ENCODE peak calls at places on chromosomes 2 and 18, in seven cellular contexts. N is suprapubic skin, P is heart left ventricle, T is esophagus muscularis mucosa, X is adrenal gland, K is uterus, V is upper lobe of left lung. D is an unnamed sample.

GRCh38 chr18:58119819-58120218 is 75.8 kb downstream of the NEDD4L start:
- DNase-seq in T (no peak), X (no peak), K (no peak), N (no peak), P (no peak), V (no peak), D (no peak)

GRCh38 chr2:184532541-184532940 is 65.8 kb upstream of the ZNF804A start:
- DNase-seq in P (no peak), V (no peak), X (no peak), T (no peak), N (no peak), K (no peak), D (no peak)

GRCh38 chr2:98805412-98806265 is 74.7 kb upstream of the MGAT4A start:
- DNase-seq in T (peak; percentile 87), P (no peak), X (peak; percentile 32), V (peak; percentile 85), K (no peak), N (peak; percentile 70), D (no peak)

GRCh38 chr2:23659328-23659727 is 267.6 kb downstream of the ATAD2B start:
- DNase-seq in X (no peak), T (no peak), K (no peak), P (no peak), V (no peak), N (no peak), D (no peak)

GRCh38 chr18:29361843-29362242 is 1184.9 kb upstream of the CDH2 start:
- DNase-seq in K (no peak), N (no peak), X (no peak), P (no peak), V (no peak), T (no peak), D (no peak)

GRCh38 chr2:231687133-231687852 is 21.0 kb upstream of the PTMA start:
- DNase-seq in P (peak; percentile 62), T (no peak), X (peak; percentile 63), K (peak; percentile 58), V (peak; percentile 77), N (no peak), D (no peak)

GRCh38 chr2:239189711-239190131 is 211.1 kb downstream of the HDAC4 start:
- DNase-seq in V (peak; percentile 16), P (no peak), K (no peak), N (peak; percentile 70), X (peak; percentile 0), T (no peak), D (no peak)

GRCh38 chr2:112640800-112641675 is 4.7 kb upstream of the SLC20A1 start:
- DNase-seq in V (peak; percentile 39), P (peak; percentile 46), K (no peak), X (no peak), T (no peak), N (peak; percentile 44), D (no peak)

DNA sequence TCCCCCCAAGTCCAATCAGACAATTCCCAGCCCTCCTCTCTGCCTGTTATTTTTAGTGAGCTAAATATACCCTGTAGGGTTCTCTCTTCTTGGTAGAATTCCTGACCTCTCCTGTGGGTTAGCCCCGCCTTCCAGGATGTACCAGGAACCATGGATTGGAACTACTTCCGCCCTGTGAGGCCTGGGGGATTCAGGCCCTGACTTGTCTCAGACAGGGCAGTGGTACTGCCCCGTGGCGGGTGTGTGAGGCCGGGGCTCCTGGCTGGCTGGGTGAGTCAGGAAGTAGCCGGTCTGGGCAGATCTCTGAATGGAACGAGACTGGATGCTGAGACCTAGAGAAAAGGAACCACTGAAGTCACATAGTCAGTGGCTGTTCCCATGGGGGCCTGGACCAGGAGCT is 50.5 kb downstream of the DYSF start:
- DNase-seq in T (no peak), X (peak; percentile 50), P (peak; percentile 78), N (no peak), V (no peak), K (no peak), D (no peak)
- H3K36me3 ChIP-seq in T (peaks cover 8% of the 10 kb centered on the region), X (no peaks in the 10 kb centered on the region), P (no peaks in the 10 kb centered on the region), N (no peaks in the 10 kb centered on the region), V (no peaks in the 10 kb centered on the region), K (no peaks in the 10 kb centered on the region), D (no peaks in the 10 kb centered on the region)

DNA sequence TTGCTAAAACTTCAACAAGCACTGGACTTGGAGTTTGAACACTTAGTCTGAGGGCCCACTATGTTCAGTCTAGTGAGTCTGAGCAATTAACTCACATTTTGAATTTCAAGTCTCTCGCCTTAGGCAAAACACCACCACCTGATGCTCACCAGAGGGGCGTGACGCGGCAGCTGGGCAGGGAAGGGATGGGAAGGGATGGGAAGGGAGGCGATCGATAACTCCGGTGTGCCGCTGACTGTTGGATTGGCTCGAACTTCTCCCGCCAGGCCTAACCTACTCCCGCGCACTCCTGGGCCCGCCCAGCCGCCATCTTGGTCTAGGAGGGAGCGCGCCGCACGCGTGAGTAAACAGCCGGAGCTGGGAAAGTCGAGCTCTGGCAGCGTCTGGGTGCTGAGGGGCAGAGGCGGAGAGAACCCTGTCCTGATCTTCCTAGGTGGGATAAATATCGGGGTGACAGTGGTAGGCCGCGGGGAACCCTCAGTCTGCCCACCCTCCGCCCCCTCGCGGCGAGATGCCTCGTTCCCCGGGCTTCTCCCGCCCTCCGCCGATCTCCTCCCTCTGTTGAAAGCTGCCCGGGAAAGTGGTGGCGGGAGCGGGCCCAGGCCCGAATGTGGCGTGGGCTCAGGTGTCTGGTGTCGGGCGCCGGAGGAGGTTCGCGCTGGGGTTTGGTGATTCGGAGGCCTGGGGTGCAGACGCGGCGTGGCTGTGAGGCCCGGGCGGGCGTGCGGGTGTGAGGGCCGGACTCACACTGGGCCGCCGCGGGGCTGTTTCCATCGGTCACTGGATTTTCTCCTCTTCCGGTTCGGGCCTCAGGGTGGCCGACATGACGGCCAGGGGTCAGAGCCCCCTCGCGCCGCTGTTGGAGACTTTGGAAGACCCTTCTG is at the start of gene RIF1:
- DNase-seq in N (peak; percentile 94), P (peak; percentile 88), T (peak; percentile 96), X (peak; percentile 89), V (peak; percentile 88), K (peak; percentile 86), D (peak; percentile 37)
- TF ChIP-seq POLR2A in N (peak; percentile 28), P (no peak), T (no peak), X (peak; percentile 27), V (no peak), K (peak; percentile 40), D (no peak)

GRCh38 chr2:201127128-201127521 is 11.2 kb downstream of the CFLAR start:
- DNase-seq in K (no peak), P (no peak), T (no peak), N (no peak), X (no peak), V (peak; percentile 36), D (no peak)

GRCh38 chr2:201127570-201127969 is 11.6 kb downstream of the CFLAR start:
- DNase-seq in V (peak; percentile 50), N (no peak), K (no peak), X (peak; percentile 66), P (peak; percentile 44), T (no peak), D (no peak)

GRCh38 chr2:201130524-201131186 is 14.7 kb downstream of the CFLAR start:
- DNase-seq in T (no peak), N (no peak), K (no peak), V (no peak), P (peak; percentile 56), X (peak; percentile 49), D (no peak)

GRCh38 chr2:201126308-201127127 is 10.6 kb downstream of the CFLAR start:
- DNase-seq in P (no peak), X (peak; percentile 52), N (no peak), T (no peak), K (no peak), V (no peak), D (no peak)

GRCh38 chr2:201129044-201129505 is 13.1 kb downstream of the CFLAR start:
- DNase-seq in X (peak; percentile 43), K (no peak), V (peak; percentile 80), T (no peak), N (no peak), P (peak; percentile 44), D (no peak)
- H3K36me3 ChIP-seq in X (peaks cover 9% of the 10 kb centered on the region), K (no peaks in the 10 kb centered on the region), V (peaks cover 36% of the 10 kb centered on the region), T (peaks cover 12% of the 10 kb centered on the region), N (peaks cover 16% of the 10 kb centered on the region), P (peaks cover 23% of the 10 kb centered on the region), D (peaks cover 7% of the 10 kb centered on the region)

GRCh38 chr2:19272039-19272438 is 86.4 kb downstream of the OSR1 start:
- DNase-seq in K (no peak), T (no peak), P (no peak), N (no peak), V (no peak), X (no peak), D (no peak)
- TF ChIP-seq POLR2A in K (no peak), T (no peak), P (no peak), N (no peak), V (no peak), X (no peak), D (no peak)